ENCODE peak calls at places on chromosome 16, in four cellular contexts. O is NCI-H1930, T is pancreas, G is colonic mucosa. S is an unnamed sample.

GRCh38 chr16:83995756-83996155 is 27.7 kb downstream of the NECAB2 start:
- DNase-seq in G (peak; percentile 29), O (no peak), T (peak; percentile 63), S (no peak)

GRCh38 chr16:75326333-75326732 is 74.9 kb upstream of the BCAR1 start:
- DNase-seq in T (no peak), G (no peak), O (no peak), S (no peak)

GRCh38 chr16:14494396-14494795 is 135.7 kb downstream of the PARN start:
- DNase-seq in G (no peak), O (no peak), T (no peak), S (no peak)

GRCh38 chr16:87344931-87345631 is 27.9 kb upstream of the C16orf95 start:
- DNase-seq in T (no peak), G (peak; percentile 70), O (no peak), S (peak; percentile 53)

GRCh38 chr16:71443714-71444113 is 1.9 kb upstream of the TLE7 start:
- DNase-seq in O (no peak), T (no peak), G (no peak), S (no peak)

GRCh38 chr16:86881118-86881510 is 302.8 kb downstream of the FOXL1 start:
- DNase-seq in O (no peak), G (no peak), T (no peak), S (no peak)

GRCh38 chr16:81401035-81401950 is 43.3 kb upstream of the CMIP start:
- DNase-seq in G (no peak), O (no peak), T (no peak), S (no peak)

GRCh38 chr16:14199624-14200023 is 128.5 kb downstream of the MRTFB start:
- DNase-seq in G (no peak), O (no peak), T (no peak), S (no peak)

GRCh38 chr16:20598832-20599469 is 22.8 kb upstream of the ACSM2B start:
- DNase-seq in T (no peak), O (no peak), G (no peak), S (no peak)

GRCh38 chr16:8814095-8814806 is 16.6 kb downstream of the PMM2 start:
- DNase-seq in T (no peak), G (no peak), O (no peak), S (no peak)

GRCh38 chr16:2471653-2472487 is 773 bp downstream of the NTN3 start:
- DNase-seq in O (no peak), G (no peak), T (peak; percentile 86), S (no peak)

S was measured in activated effector memory CD4-positive, alpha-beta T cell treated with Interleukin-2 at 50 U/mL for 16 hours.